ENCODE peak calls at places on chromosome 7, in ten cellular contexts. C is left ventricle myocardium superior; X is DMS53; V is activated CD4-positive, CD25-positive, alpha-beta regulatory T cell; D is RPMI7951; K is mucosa of descending colon; Q is hippocampal formation; N is GM13977; M is AG04450; J is IMR-90. R is an unnamed sample.

GRCh38 chr7:112481833-112482669 is 1.3 kb downstream of the LSMEM1 start:
- DNase-seq in J (peak; percentile 86), M (no peak), C (peak; percentile 33), N (no peak), K (no peak), D (peak; percentile 97), Q (no peak), X (peak; percentile 19), V (no peak), R (no peak)

GRCh38 chr7:148318838-148319237 is 271.7 kb upstream of the C7orf33 start:
- DNase-seq in N (no peak), Q (no peak), M (no peak), D (no peak), X (no peak), K (no peak), V (no peak), C (no peak), J (no peak), R (no peak)

GRCh38 chr7:120272896-120273475 is at the start of gene KCND2:
- DNase-seq in M (no peak), K (no peak), X (peak; percentile 79), J (no peak), N (no peak), C (peak; percentile 23), D (no peak), V (no peak), Q (no peak), R (peak; percentile 44)

GRCh38 chr7:85018498-85018897 is 168.4 kb downstream of the SEMA3D start:
- DNase-seq in M (no peak), V (no peak), J (peak; percentile 9), K (no peak), Q (no peak), X (no peak), N (no peak), C (no peak), D (no peak), R (no peak)

GRCh38 chr7:46011501-46011900 is 90.4 kb upstream of the IGFBP3 start:
- DNase-seq in N (no peak), M (no peak), J (no peak), K (no peak), C (no peak), Q (no peak), X (no peak), V (no peak), D (no peak), R (no peak)

GRCh38 chr7:23529262-23529859 is 2.4 kb downstream of the TRA2A start:
- DNase-seq in C (no peak), Q (no peak), D (no peak), J (no peak), K (no peak), X (no peak), V (no peak), M (no peak), N (no peak), R (no peak)

GRCh38 chr7:33732462-33732861 is 172.9 kb upstream of the BMPER start:
- DNase-seq in J (no peak), X (no peak), C (no peak), M (no peak), Q (no peak), D (no peak), K (no peak), V (no peak), N (no peak), R (no peak)

GRCh38 chr7:138785587-138786437 is 12.0 kb upstream of the TMEM213 start:
- DNase-seq in Q (no peak), N (no peak), C (no peak), J (peak; percentile 11), M (no peak), K (no peak), V (no peak), D (peak; percentile 45), X (no peak), R (no peak)

GRCh38 chr7:26305048-26305868 is 13.6 kb downstream of the SNX10 start:
- DNase-seq in M (no peak), J (no peak), N (no peak), X (no peak), D (no peak), C (no peak), Q (no peak), K (no peak), V (no peak), R (peak; percentile 51)

GRCh38 chr7:2043316-2044039 is 189.3 kb downstream of the MAD1L1 start:
- DNase-seq in M (no peak), J (no peak), D (no peak), N (no peak), C (peak; percentile 21), V (no peak), K (peak; percentile 9), Q (no peak), X (no peak), R (no peak)

GRCh38 chr7:101985646-101986199 is 168.3 kb downstream of the CUX1 start:
- DNase-seq in J (no peak), Q (no peak), K (no peak), C (no peak), X (no peak), M (no peak), V (no peak), D (no peak), N (no peak), R (peak; percentile 40)

GRCh38 chr7:47669178-47669878 is 87.4 kb upstream of the TNS3 start:
- DNase-seq in N (peak; percentile 86), D (peak; percentile 96), K (peak; percentile 45), V (peak; percentile 2), X (peak; percentile 75), Q (no peak), J (peak; percentile 96), C (peak; percentile 63), M (peak; percentile 75), R (peak; percentile 92)

GRCh38 chr7:103134866-103135554 is 13.9 kb downstream of the NAPEPLD start:
- DNase-seq in V (no peak), Q (no peak), X (no peak), K (no peak), J (no peak), C (no peak), N (no peak), D (no peak), M (no peak), R (no peak)

GRCh38 chr7:139108256-139109187 is 998 bp downstream of the ZC3HAV1 start:
- DNase-seq in C (peak; percentile 37), Q (no peak), D (peak; percentile 22), M (no peak), J (peak; percentile 4), K (peak; percentile 63), X (peak; percentile 76), N (peak; percentile 45), V (no peak), R (peak; percentile 47)

GRCh38 chr7:12805957-12806356 is 118.5 kb downstream of the ARL4A start:
- DNase-seq in C (no peak), X (no peak), Q (no peak), K (no peak), D (no peak), J (no peak), V (no peak), N (no peak), M (no peak), R (no peak)

GRCh38 chr7:63067897-63068585 is 930.6 kb upstream of the ZNF722 start:
- DNase-seq in J (no peak), M (no peak), Q (no peak), D (peak; percentile 35), V (no peak), X (peak; percentile 43), N (no peak), K (no peak), C (peak; percentile 34), R (no peak)

GRCh38 chr7:139602143-139602722 is 78.7 kb downstream of the CLEC2L start:
- DNase-seq in J (peak; percentile 42), V (no peak), M (no peak), X (peak; percentile 74), C (no peak), N (peak; percentile 55), Q (peak; percentile 60), K (no peak), D (peak; percentile 34), R (peak; percentile 48)

GRCh38 chr7:127635659-127636285 is 16.2 kb upstream of the SND1 start:
- DNase-seq in V (no peak), X (no peak), M (no peak), N (no peak), K (no peak), J (no peak), Q (no peak), D (no peak), C (no peak), R (no peak)